ENCODE peak calls at places on chromosomes 11 and 22, in five cellular contexts. H is mesenchymal stem cell; W is T47D; D is Calu3; V is stimulated activated CD4-positive, alpha-beta T cell treated with anti-CD3 and anti-CD28 coated beads, TNF-alpha, amount 100 ng/mL, for 48 hours. Y is an unnamed sample.

GRCh38 chr22:48643066-48643731 is 1184.5 kb downstream of the BRD1 start:
- DNase-seq in D (no peak), H (no peak), W (no peak), V (no peak), Y (no peak)

GRCh38 chr11:34680918-34681554 is 60.1 kb downstream of the EHF start:
- DNase-seq in V (no peak), W (peak), D (peak), H (peak), Y (no peak)

GRCh38 chr11:60872124-60872951 is 5.0 kb downstream of the ZP1 start:
- DNase-seq in V (no peak), H (peak), D (no peak), W (no peak), Y (no peak)

GRCh38 chr11:17388609-17389204 is at the start of gene KCNJ11:
- DNase-seq in H (no peak), D (peak), W (peak), V (no peak), Y (no peak)

GRCh38 chr11:13329670-13330401 is 52.2 kb downstream of the BMAL1 start:
- DNase-seq in V (no peak), W (no peak), H (no peak), D (no peak), Y (no peak)

GRCh38 chr11:2524446-2525165 is 79.8 kb downstream of the KCNQ1 start:
- DNase-seq in D (no peak), V (no peak), H (no peak), W (no peak), Y (no peak)

GRCh38 chr11:115462004-115462541 is 42.1 kb downstream of the CADM1 start:
- DNase-seq in D (no peak), W (no peak), H (no peak), V (no peak), Y (no peak)

GRCh38 chr11:10634407-10634806 is 59.1 kb downstream of the IRAG1 start:
- DNase-seq in D (no peak), V (no peak), H (no peak), W (no peak), Y (no peak)

GRCh38 chr11:101323997-101324396 is 194.4 kb upstream of the PGR start:
- DNase-seq in W (peak), V (no peak), H (no peak), D (no peak), Y (no peak)

GRCh38 chr11:113519989-113520613 is 44.9 kb upstream of the DRD2 start:
- DNase-seq in H (no peak), W (no peak), D (no peak), V (no peak), Y (no peak)

GRCh38 chr11:120235024-120235628 is 4.8 kb upstream of the POU2F3 start:
- DNase-seq in H (peak), V (peak), W (peak), D (peak), Y (peak)

GRCh38 chr11:748007-748359 is 719 bp downstream of the TALDO1 start:
- DNase-seq in V (no peak), D (no peak), W (no peak), H (peak), Y (no peak)

GRCh38 chr22:28799834-28800307 is 498 bp downstream of the XBP1 start:
- DNase-seq in H (peak), W (no peak), D (peak), V (no peak), Y (no peak)

GRCh38 chr22:48941903-48942625 is 885.6 kb downstream of the BRD1 start:
- DNase-seq in W (no peak), V (no peak), H (no peak), D (no peak), Y (no peak)

GRCh38 chr11:92885600-92885999 is 83.9 kb upstream of the MTNR1B start:
- DNase-seq in D (no peak), V (no peak), W (no peak), H (no peak), Y (no peak)

GRCh38 chr11:103926990-103927389 is 109.5 kb upstream of the DDI1 start:
- DNase-seq in H (no peak), W (no peak), V (no peak), D (no peak), Y (no peak)

GRCh38 chr11:132347156-132348090 is 977.0 kb downstream of the NTM start:
- DNase-seq in W (no peak), V (no peak), H (no peak), D (no peak), Y (no peak)

GRCh38 chr11:45748801-45749200 is 56.1 kb upstream of the SLC35C1 start:
- DNase-seq in H (no peak), D (no peak), V (no peak), W (no peak), Y (no peak)

GRCh38 chr11:72573380-72573949 is 100.8 kb downstream of the PDE2A start:
- DNase-seq in W (peak), H (peak), D (peak), V (no peak), Y (no peak)

GRCh38 chr11:84103096-84103495 is 816.9 kb upstream of the CCDC90B start:
- DNase-seq in D (no peak), H (no peak), V (no peak), W (no peak), Y (no peak)

GRCh38 chr11:77191429-77191822 is 63.4 kb downstream of the MYO7A start:
- DNase-seq in D (peak), W (peak), V (no peak), H (no peak), Y (no peak)

GRCh38 chr11:70176940-70177689 is 26.0 kb upstream of the FADD start:
- DNase-seq in V (peak), H (peak), D (peak), W (peak), Y (no peak)

GRCh38 chr11:126917531-126918204 is 82.9 kb downstream of the KIRREL3 start:
- DNase-seq in H (peak), V (no peak), W (no peak), D (peak), Y (no peak)

GRCh38 chr11:2691991-2692841 is 7.6 kb downstream of the KCNQ1OT1 start:
- DNase-seq in H (no peak), V (no peak), W (peak), D (peak), Y (no peak)

GRCh38 chr11:1505480-1505879 is 18.9 kb upstream of the MOB2 start:
- DNase-seq in V (no peak), H (no peak), W (peak), D (no peak), Y (no peak)

GRCh38 chr11:67429038-67429668 is 859 bp downstream of the RPS6KB2 start:
- DNase-seq in V (no peak), H (no peak), D (no peak), W (no peak), Y (no peak)

GRCh38 chr11:86524603-86525352 is 147.6 kb downstream of the ME3 start:
- DNase-seq in H (peak), W (no peak), D (no peak), V (no peak), Y (no peak)